ENCODE peak calls at places on chromosomes 11 and 22, in eight cellular contexts. Q is sigmoid colon, C is fibroblast of lung, E is progenitor cell of endocrine pancreas, F is A549, X is colonic mucosa, S is astrocyte of the spinal cord, O is tibial artery. N is an unnamed sample.

GRCh38 chr11:21625982-21626381 is 566.9 kb upstream of the ANO5 start:
- DNase-seq in O (peak), S (no peak), Q (peak), F (no peak), C (peak), X (no peak), E (no peak), N (no peak)

GRCh38 chr11:129705341-129705740 is 110.3 kb upstream of the TMEM45B start:
- DNase-seq in F (no peak), S (no peak), Q (no peak), X (no peak), E (no peak), O (no peak), C (no peak), N (no peak)

GRCh38 chr11:1741741-1742140 is 8.7 kb downstream of the IFITM10 start:
- DNase-seq in F (no peak), S (no peak), E (no peak), C (no peak), O (no peak), X (no peak), Q (no peak), N (no peak)

GRCh38 chr22:28094831-28095230 is 175.8 kb upstream of the PITPNB start:
- DNase-seq in C (no peak), X (no peak), F (no peak), O (no peak), S (no peak), E (no peak), Q (no peak), N (no peak)

GRCh38 chr11:67665537-67666302 is 8.7 kb downstream of the ALDH3B2 start:
- DNase-seq in X (peak), O (no peak), S (no peak), C (no peak), E (no peak), Q (no peak), F (no peak), N (no peak)

GRCh38 chr11:70244698-70245097 is 25.8 kb upstream of the PPFIA1 start:
- DNase-seq in F (peak), C (peak), Q (no peak), E (no peak), S (peak), X (no peak), O (no peak), N (no peak)

GRCh38 chr11:94175545-94175944 is 46.9 kb downstream of the PANX1 start:
- DNase-seq in O (no peak), Q (no peak), E (no peak), F (no peak), S (peak), X (no peak), C (peak), N (no peak)

GRCh38 chr11:102220728-102221467 is 96.4 kb upstream of the BIRC3 start:
- DNase-seq in O (no peak), E (no peak), S (peak), C (peak), Q (no peak), F (no peak), X (no peak), N (no peak)

GRCh38 chr22:39959640-39960447 is at the start of gene TMA7B:
- DNase-seq in O (no peak), F (peak), Q (no peak), E (no peak), S (peak), X (no peak), C (peak), N (no peak)
- TF ChIP-seq CTCF in O (no peak), F (no peak), Q (no peak), E (no peak), S (peak), X (no peak), C (peak), N (no peak)

GRCh38 chr22:22753526-22754267 is 109.3 kb downstream of the GGTLC2 start:
- DNase-seq in Q (no peak), X (peak), E (peak), F (peak), O (peak), S (peak), C (peak), N (peak)
- TF ChIP-seq CTCF in Q (peak), X (peak), E (peak), F (peak), O (no peak), S (peak), C (peak), N (peak)

GRCh38 chr11:112115389-112115788 is 28.7 kb downstream of the SDHD start:
- DNase-seq in X (no peak), Q (no peak), O (no peak), C (no peak), S (no peak), E (no peak), F (no peak), N (no peak)

GRCh38 chr11:112114460-112114859 is 27.8 kb downstream of the SDHD start:
- DNase-seq in O (no peak), C (no peak), X (no peak), E (no peak), S (no peak), Q (no peak), F (no peak), N (no peak)

GRCh38 chr11:112118176-112118575 is 31.5 kb downstream of the SDHD start:
- DNase-seq in F (no peak), S (no peak), X (no peak), O (no peak), Q (no peak), C (no peak), E (no peak), N (peak)

DNA sequence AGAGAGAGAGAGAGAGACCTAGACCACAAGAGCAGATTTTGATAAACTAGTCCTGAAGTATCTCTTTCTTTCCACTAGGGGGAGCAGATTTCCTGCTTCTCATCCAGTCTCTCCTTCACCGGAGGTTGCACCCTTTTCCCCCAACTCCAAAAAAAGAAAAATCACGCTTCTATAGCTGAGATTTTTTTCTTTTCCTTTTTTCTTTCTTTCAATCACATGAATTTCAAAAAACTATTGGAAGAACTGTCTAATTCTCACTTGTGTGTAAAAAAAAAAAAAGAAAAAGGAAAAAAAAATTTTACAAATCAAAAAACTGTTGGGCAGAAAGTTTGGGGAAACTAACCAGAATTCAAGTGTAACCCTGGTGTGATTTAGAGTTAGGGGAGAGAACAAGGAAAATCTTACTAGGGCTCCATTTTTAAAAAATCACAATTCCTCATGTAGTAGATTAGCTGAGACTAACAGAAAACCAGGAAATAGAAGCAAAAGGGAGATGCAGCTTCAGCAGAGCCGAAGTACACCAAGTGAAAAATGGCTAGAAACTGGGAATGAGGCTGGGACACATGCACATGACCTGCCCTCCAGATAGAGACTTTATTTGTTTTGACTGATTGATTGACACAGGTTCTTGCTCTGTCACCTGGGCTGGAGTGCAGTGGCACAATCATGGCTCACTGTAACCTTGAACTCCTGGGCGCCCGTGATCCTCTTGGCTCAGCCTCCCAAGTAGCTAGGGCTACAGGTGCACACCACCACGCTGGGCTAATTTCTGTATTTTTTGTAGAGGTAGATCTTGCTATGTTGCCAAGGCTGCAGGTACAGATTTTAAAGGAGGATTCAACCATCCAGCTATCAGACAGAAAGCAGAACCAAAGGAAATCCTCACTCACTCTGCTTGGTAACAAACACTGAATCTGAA is 27.1 kb downstream of the SDHD start:
- DNase-seq in S (peak), E (no peak), X (no peak), Q (no peak), C (peak), O (no peak), F (peak), N (peak)
- TF ChIP-seq CTCF in S (peak), E (peak), X (peak), Q (peak), C (peak), O (peak), F (peak), N (peak)

GRCh38 chr11:117181586-117182550 is 3.3 kb downstream of the SIDT2 start:
- DNase-seq in C (no peak), F (no peak), X (peak), Q (peak), S (no peak), E (no peak), O (no peak), N (peak)
- TF ChIP-seq CTCF in C (no peak), F (no peak), X (no peak), Q (no peak), S (no peak), E (no peak), O (no peak), N (no peak)

GRCh38 chr11:72238040-72238450 is 5.9 kb downstream of the PHOX2A start:
- DNase-seq in F (peak), S (peak), Q (peak), X (peak), O (no peak), E (peak), C (peak), N (peak)

GRCh38 chr11:72237112-72237931 is 6.7 kb downstream of the PHOX2A start:
- DNase-seq in F (no peak), E (no peak), X (no peak), Q (peak), C (no peak), O (no peak), S (no peak), N (no peak)

GRCh38 chr11:72239296-72239848 is 4.6 kb downstream of the PHOX2A start:
- DNase-seq in C (peak), S (peak), O (peak), F (no peak), X (peak), E (no peak), Q (peak), N (peak)

GRCh38 chr11:72239849-72240460 is 4.0 kb downstream of the PHOX2A start:
- DNase-seq in S (no peak), X (peak), F (no peak), C (peak), E (no peak), Q (peak), O (no peak), N (no peak)

GRCh38 chr11:72238492-72239295 is 5.3 kb downstream of the PHOX2A start:
- DNase-seq in S (no peak), F (no peak), X (no peak), Q (peak), O (no peak), C (no peak), E (no peak), N (no peak)
- TF ChIP-seq CTCF in S (no peak), F (no peak), X (no peak), Q (peak), O (no peak), C (no peak), E (no peak), N (no peak)

GRCh38 chr11:25793637-25794036 is 538.3 kb upstream of the ANO3 start:
- DNase-seq in O (no peak), X (no peak), Q (no peak), C (no peak), E (no peak), S (no peak), F (no peak), N (no peak)

DNA sequence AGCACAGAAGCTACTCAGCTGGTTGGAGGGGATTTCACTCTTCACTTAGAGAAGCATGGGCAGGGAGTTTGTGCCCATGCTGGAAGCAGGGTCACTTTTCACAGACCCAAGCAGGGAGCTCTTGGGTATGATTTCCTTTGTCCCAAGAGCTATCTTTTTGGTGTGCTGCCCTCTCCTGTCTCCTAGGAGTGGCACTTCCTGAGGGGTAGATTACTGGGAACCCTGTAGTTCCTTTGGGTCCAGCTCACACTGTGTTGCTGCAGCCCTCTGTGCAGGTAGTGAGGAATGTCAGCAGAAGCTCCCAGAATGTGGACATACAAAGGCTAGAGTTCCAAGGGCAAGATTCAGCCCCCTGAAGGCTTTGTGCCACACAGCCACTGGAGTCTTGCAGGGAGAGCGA is 537.1 kb upstream of the ANO3 start:
- DNase-seq in C (no peak), F (no peak), Q (no peak), X (no peak), O (no peak), E (no peak), S (no peak), N (no peak)
- TF ChIP-seq CTCF in C (no peak), F (no peak), Q (no peak), X (no peak), O (no peak), E (no peak), S (no peak), N (no peak)

N was measured in GM12865.